ENCODE peak calls at places on chromosomes 4 and X, in ten cellular contexts. R is colonic mucosa, U is choroid plexus epithelial cell, S is stomach, W is cardiac muscle cell, L is fibroblast of the aortic adventitia, J is GM23338, V is heart right ventricle, I is cardiac fibroblast, E is fibroblast of lung. G is an unnamed sample.

GRCh38 chrX:56615282-56615681 is 51.9 kb downstream of the UBQLN2 start:
- DNase-seq in R (no peak), U (no peak), S (no peak), W (no peak), L (no peak), J (no peak), V (no peak), I (no peak), E (no peak), G (no peak)

GRCh38 chr4:2068566-2068965 is 9.4 kb downstream of the NAT8L start:
- DNase-seq in R (no peak), U (no peak), S (no peak), W (no peak), L (no peak), J (no peak), V (no peak), I (no peak), E (no peak), G (no peak)

GRCh38 chrX:52553995-52554642 is 37.3 kb upstream of the XAGE1B start:
- DNase-seq in R (no peak), U (no peak), S (no peak), W (no peak), L (no peak), J (no peak), V (no peak), I (no peak), E (no peak), G (no peak)

GRCh38 chrX:10457092-10457491 is 163.3 kb downstream of the MID1 start:
- DNase-seq in R (no peak), U (peak; percentile 43), S (no peak), W (peak; percentile 71), L (peak; percentile 47), J (no peak), V (no peak), I (peak; percentile 69), E (peak; percentile 31), G (no peak)

GRCh38 chr4:38759077-38759789 is 23.6 kb downstream of the TLR10 start:
- DNase-seq in R (peak; percentile 71), U (peak; percentile 72), S (peak; percentile 52), W (peak; percentile 84), L (peak; percentile 79), J (peak; percentile 74), V (peak; percentile 31), I (peak; percentile 84), E (peak; percentile 74), G (peak; percentile 85)

GRCh38 chr4:52057196-52057595 is 6.1 kb downstream of the SPATA18 start:
- DNase-seq in R (no peak), U (peak; percentile 10), S (no peak), W (no peak), L (no peak), J (no peak), V (no peak), I (peak; percentile 6), E (peak; percentile 28), G (no peak)

GRCh38 chrX:122113376-122113775 is 1066.0 kb downstream of the GLUD2 start:
- DNase-seq in R (no peak), U (no peak), S (no peak), W (no peak), L (no peak), J (peak; percentile 11), V (no peak), I (no peak), E (no peak), G (no peak)

GRCh38 chr4:159480826-159481225 is 377.9 kb downstream of the RAPGEF2 start:
- DNase-seq in R (no peak), U (no peak), S (no peak), W (no peak), L (no peak), J (no peak), V (no peak), I (no peak), E (no peak), G (no peak)

GRCh38 chr4:18480342-18480741 is 458.8 kb upstream of the LCORL start:
- DNase-seq in R (no peak), U (no peak), S (no peak), W (no peak), L (no peak), J (no peak), V (no peak), I (no peak), E (no peak), G (no peak)

GRCh38 chr4:186723207-186724047 is at the start of gene FAT1:
- DNase-seq in R (peak; percentile 66), U (peak; percentile 88), S (peak; percentile 72), W (peak; percentile 91), L (peak; percentile 80), J (peak; percentile 79), V (peak; percentile 77), I (peak; percentile 91), E (peak; percentile 84), G (peak; percentile 75)

GRCh38 chrX:135345328-135345645 is 36.0 kb downstream of the ETDC start:
- DNase-seq in R (peak; percentile 50), U (peak; percentile 52), S (peak; percentile 50), W (peak; percentile 67), L (peak; percentile 67), J (no peak), V (peak; percentile 48), I (peak; percentile 69), E (peak; percentile 62), G (peak; percentile 54)

GRCh38 chrX:119399772-119400101 is 601 bp downstream of the SLC25A43 start:
- DNase-seq in R (no peak), U (peak; percentile 28), S (no peak), W (peak; percentile 34), L (peak; percentile 29), J (peak; percentile 53), V (no peak), I (peak; percentile 33), E (peak; percentile 8), G (no peak)

GRCh38 chrX:73850124-73851013 is 287.4 kb downstream of the CHIC1 start:
- DNase-seq in R (peak; percentile 54), U (peak; percentile 53), S (peak; percentile 45), W (peak; percentile 34), L (peak; percentile 37), J (peak; percentile 36), V (no peak), I (peak; percentile 26), E (peak; percentile 9), G (peak; percentile 33)

GRCh38 chrX:63488546-63489373 is 137.6 kb upstream of the SPIN4 start:
- DNase-seq in R (no peak), U (no peak), S (no peak), W (no peak), L (no peak), J (no peak), V (no peak), I (no peak), E (no peak), G (no peak)

GRCh38 chr4:73021634-73022033 is 47.9 kb downstream of the COX18 start:
- DNase-seq in R (no peak), U (peak; percentile 87), S (no peak), W (peak; percentile 77), L (peak; percentile 73), J (peak; percentile 80), V (no peak), I (peak; percentile 77), E (peak; percentile 23), G (no peak)

GRCh38 chr4:71025654-71026053 is 32.2 kb downstream of the DCK start:
- DNase-seq in R (no peak), U (peak; percentile 4), S (no peak), W (no peak), L (no peak), J (no peak), V (no peak), I (no peak), E (no peak), G (no peak)

GRCh38 chrX:1894656-1895055 is 279.8 kb downstream of the ASMT start:
- DNase-seq in R (no peak), U (no peak), S (no peak), W (no peak), L (no peak), J (no peak), V (no peak), I (no peak), E (no peak), G (no peak)

GRCh38 chr4:101123231-101123630 is 224.1 kb downstream of the PPP3CA start:
- DNase-seq in R (no peak), U (no peak), S (no peak), W (no peak), L (no peak), J (no peak), V (no peak), I (no peak), E (no peak), G (no peak)

GRCh38 chr4:52106701-52107100 is 55.6 kb downstream of the SPATA18 start:
- DNase-seq in R (no peak), U (peak; percentile 9), S (no peak), W (no peak), L (peak; percentile 46), J (peak; percentile 3), V (no peak), I (no peak), E (peak; percentile 11), G (no peak)

GRCh38 chr4:119735136-119735770 is 106.6 kb upstream of the PDE5A start:
- DNase-seq in R (no peak), U (peak; percentile 96), S (no peak), W (peak; percentile 69), L (peak; percentile 94), J (no peak), V (no peak), I (peak; percentile 59), E (peak; percentile 99), G (no peak)

GRCh38 chrX:74246524-74246923 is 57.5 kb upstream of the ZCCHC13 start:
- DNase-seq in R (no peak), U (peak; percentile 39), S (no peak), W (peak; percentile 18), L (peak; percentile 42), J (no peak), V (no peak), I (no peak), E (peak; percentile 61), G (no peak)

GRCh38 chrX:151488677-151489076 is 74.8 kb upstream of the PASD1 start:
- DNase-seq in R (no peak), U (peak; percentile 1), S (no peak), W (no peak), L (no peak), J (peak; percentile 43), V (no peak), I (no peak), E (no peak), G (no peak)
- TF ChIP-seq CTCF in R (no peak), U (peak; percentile 34), S (no peak), W (no peak), L (no peak), J (peak; percentile 67), V (no peak), I (no peak), E (no peak), G (no peak)

GRCh38 chr4:93749351-93749761 is 79.2 kb upstream of the ATOH1 start:
- DNase-seq in R (no peak), U (no peak), S (no peak), W (no peak), L (no peak), J (no peak), V (no peak), I (no peak), E (no peak), G (no peak)
- H3K4me3 ChIP-seq in R (no peak overlapping the region), U (no peak overlapping the region), S (no peak overlapping the region), W (no peak overlapping the region), L (no peak overlapping the region), J (no peak overlapping the region), V (no peak overlapping the region), I (no peak overlapping the region), E (no peak overlapping the region), G (no peak overlapping the region)

GRCh38 chrX:106415276-106415895 is 196.4 kb upstream of the RADX start:
- DNase-seq in R (peak; percentile 23), U (peak; percentile 50), S (no peak), W (peak; percentile 18), L (peak; percentile 38), J (peak; percentile 48), V (no peak), I (peak; percentile 26), E (peak; percentile 11), G (peak; percentile 22)
- TF ChIP-seq CTCF in R (peak; percentile 64), U (peak; percentile 65), S (no peak), W (peak; percentile 58), L (peak; percentile 82), J (peak; percentile 61), V (peak; percentile 14), I (peak; percentile 54), E (peak; percentile 39), G (no peak)

GRCh38 chr4:6824071-6824470 is 41.5 kb downstream of the KIAA0232 start:
- DNase-seq in R (no peak), U (peak; percentile 26), S (no peak), W (peak; percentile 19), L (peak; percentile 64), J (no peak), V (no peak), I (peak; percentile 18), E (no peak), G (no peak)
- H3K4me3 ChIP-seq in R (no peak overlapping the region), U (no peak overlapping the region), S (no peak overlapping the region), W (no peak overlapping the region), L (no peak overlapping the region), J (no peak overlapping the region), V (no peak overlapping the region), I (no peak overlapping the region), E (no peak overlapping the region), G (no peak overlapping the region)

G was measured in testis.